ENCODE peak calls at places on chromosomes 11 and 22, in four cellular contexts. One of them, this sample, is unnamed.

GRCh38 chr11:44522294-44522693 is 43.2 kb upstream of the CD82 start:
- DNase-seq in WTC11: no peak
- DNase-seq in K562: no peak
- DNase-seq in GM12878: no peak
- DNase-seq in this sample: no peak

GRCh38 chr22:37501176-37501609 is 15.0 kb upstream of the MFNG start:
- DNase-seq in K562: no peak
- DNase-seq in WTC11: no peak
- DNase-seq in GM12878: no peak
- DNase-seq in this sample: no peak

GRCh38 chr11:19430346-19431058 is 189.8 kb upstream of the E2F8 start:
- DNase-seq in WTC11: no peak
- DNase-seq in K562: no peak
- DNase-seq in GM12878: no peak
- DNase-seq in this sample: no peak

GRCh38 chr11:1796297-1797011 is 32.7 kb upstream of the CTSD start:
- DNase-seq in K562: no peak
- DNase-seq in WTC11: no peak
- DNase-seq in GM12878: no peak
- DNase-seq in this sample: no peak

GRCh38 chr11:128187829-128188228 is 399.5 kb downstream of the ETS1 start:
- DNase-seq in WTC11: no peak
- DNase-seq in GM12878: no peak
- DNase-seq in K562: no peak
- DNase-seq in this sample: peak; percentile 69

GRCh38 chr22:25111579-25112517 is 87.8 kb upstream of the CRYBB3 start:
- DNase-seq in K562: peak; percentile 13
- DNase-seq in GM12878: no peak
- DNase-seq in WTC11: peak; percentile 23
- DNase-seq in this sample: peak; percentile 51

GRCh38 chr11:59144096-59144495 is 1.4 kb downstream of the FAM111A start:
- DNase-seq in K562: no peak
- DNase-seq in GM12878: no peak
- DNase-seq in WTC11: no peak
- DNase-seq in this sample: no peak

GRCh38 chr11:102989379-102990047 is 34.0 kb upstream of the MMP13 start:
- DNase-seq in K562: no peak
- DNase-seq in WTC11: no peak
- DNase-seq in GM12878: no peak
- DNase-seq in this sample: no peak

GRCh38 chr22:41288245-41288946 is 2.4 kb upstream of the RANGAP1 start:
- DNase-seq in GM12878: no peak
- DNase-seq in WTC11: no peak
- DNase-seq in K562: no peak
- DNase-seq in this sample: no peak

GRCh38 chr11:18890615-18891014 is 48.6 kb downstream of the MRGPRX1 start:
- DNase-seq in K562: no peak
- DNase-seq in GM12878: no peak
- DNase-seq in WTC11: no peak
- DNase-seq in this sample: no peak

GRCh38 chr11:28713850-28714249 is 605.7 kb downstream of the METTL15 start:
- DNase-seq in WTC11: no peak
- DNase-seq in K562: no peak
- DNase-seq in GM12878: no peak
- DNase-seq in this sample: no peak
- TF ChIP-seq USF1 in WTC11: no peak
- TF ChIP-seq USF1 in K562: no peak
- TF ChIP-seq USF1 in GM12878: no peak
- TF ChIP-seq USF1 in this sample: no peak

GRCh38 chr11:23954730-23955129 is 542.1 kb upstream of the LUZP2 start:
- DNase-seq in WTC11: no peak
- DNase-seq in K562: no peak
- DNase-seq in GM12878: no peak
- DNase-seq in this sample: no peak

GRCh38 chr11:23954317-23954716 is 542.5 kb upstream of the LUZP2 start:
- DNase-seq in WTC11: no peak
- DNase-seq in K562: no peak
- DNase-seq in GM12878: no peak
- DNase-seq in this sample: no peak

GRCh38 chr11:23947883-23948282 is 549.0 kb upstream of the LUZP2 start:
- DNase-seq in GM12878: no peak
- DNase-seq in K562: no peak
- DNase-seq in WTC11: no peak
- DNase-seq in this sample: no peak

GRCh38 chr11:23944939-23945338 is 551.9 kb upstream of the LUZP2 start:
- DNase-seq in K562: no peak
- DNase-seq in WTC11: no peak
- DNase-seq in GM12878: no peak
- DNase-seq in this sample: no peak

DNA sequence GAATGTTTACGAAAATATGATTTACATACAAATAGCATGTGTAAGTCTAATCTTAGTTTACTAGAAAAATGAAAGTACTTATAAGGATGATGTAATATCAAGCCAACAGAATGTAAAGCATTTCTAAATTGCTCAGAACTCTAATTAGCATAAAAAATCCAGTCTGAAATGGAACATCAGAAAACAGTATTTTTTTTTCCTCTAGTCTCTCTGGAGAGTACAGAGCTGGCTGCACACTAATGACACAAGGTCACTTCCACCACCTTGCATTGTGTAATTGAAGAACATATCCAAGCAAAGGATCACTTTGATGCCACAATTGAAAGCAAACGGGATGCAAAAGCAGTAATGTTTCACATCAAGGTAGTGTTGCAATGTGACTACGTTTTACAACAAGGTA is 548.0 kb upstream of the LUZP2 start:
- DNase-seq in GM12878: no peak
- DNase-seq in WTC11: no peak
- DNase-seq in K562: no peak
- DNase-seq in this sample: no peak
- TF ChIP-seq USF1 in GM12878: no peak
- TF ChIP-seq USF1 in WTC11: no peak
- TF ChIP-seq USF1 in K562: no peak
- TF ChIP-seq USF1 in this sample: no peak

GRCh38 chr22:30423959-30424380 is 1.6 kb upstream of the MTFP1 start:
- DNase-seq in WTC11: peak; percentile 98
- DNase-seq in GM12878: peak; percentile 99
- DNase-seq in K562: peak; percentile 91
- DNase-seq in this sample: peak; percentile 93

GRCh38 chr22:30424471-30425326 is 869 bp upstream of the MTFP1 start:
- DNase-seq in WTC11: no peak
- DNase-seq in K562: no peak
- DNase-seq in GM12878: no peak
- DNase-seq in this sample: no peak

GRCh38 chr22:30421695-30422480 is 3.7 kb upstream of the MTFP1 start:
- DNase-seq in K562: no peak
- DNase-seq in WTC11: no peak
- DNase-seq in GM12878: no peak
- DNase-seq in this sample: no peak

GRCh38 chr22:30422481-30423295 is 2.9 kb upstream of the MTFP1 start:
- DNase-seq in K562: peak; percentile 34
- DNase-seq in GM12878: no peak
- DNase-seq in WTC11: peak; percentile 46
- DNase-seq in this sample: no peak

DNA sequence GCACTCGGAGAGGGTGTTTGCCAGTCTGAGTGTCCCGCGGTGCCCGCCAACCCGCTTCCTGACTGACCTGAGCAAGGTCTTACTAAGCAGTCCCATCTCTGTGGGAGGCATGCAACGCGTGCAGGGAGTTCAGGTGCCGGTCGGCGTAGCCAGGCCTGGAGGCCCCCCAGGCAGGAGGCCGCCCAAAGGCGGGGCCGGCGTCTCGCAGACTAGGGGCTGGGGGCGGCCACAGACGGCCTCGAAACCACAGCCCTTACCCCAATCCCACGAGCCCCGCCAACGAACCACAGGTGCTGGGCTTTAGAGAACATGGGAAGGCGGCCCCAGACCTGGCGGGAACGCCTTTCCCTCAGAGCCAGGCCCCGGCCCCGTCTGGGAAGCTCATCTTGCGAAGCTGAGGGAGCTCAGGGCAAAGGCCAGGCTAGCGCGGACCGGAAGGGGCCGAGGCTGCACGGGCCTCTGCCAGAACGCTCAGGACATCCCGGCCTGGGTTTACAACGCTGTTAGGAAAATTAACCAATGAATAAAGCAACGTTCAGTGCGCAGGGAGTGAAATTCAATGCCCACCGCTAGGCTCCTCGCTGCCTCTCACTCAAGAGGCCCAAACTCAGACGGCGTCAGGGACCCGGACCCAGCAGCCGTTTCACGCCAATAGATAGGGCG is 2.1 kb upstream of the MTFP1 start:
- DNase-seq in WTC11: peak; percentile 76
- DNase-seq in K562: peak; percentile 56
- DNase-seq in GM12878: no peak
- DNase-seq in this sample: no peak
- TF ChIP-seq USF1 in WTC11: no peak
- TF ChIP-seq USF1 in K562: no peak
- TF ChIP-seq USF1 in GM12878: no peak
- TF ChIP-seq USF1 in this sample: no peak

GRCh38 chr22:17866127-17866526 is 91.9 kb upstream of the BID start:
- DNase-seq in K562: no peak
- DNase-seq in WTC11: no peak
- DNase-seq in GM12878: no peak
- DNase-seq in this sample: no peak

GRCh38 chr22:17867160-17867785 is 93.0 kb upstream of the BID start:
- DNase-seq in WTC11: no peak
- DNase-seq in K562: peak; percentile 49
- DNase-seq in GM12878: no peak
- DNase-seq in this sample: peak; percentile 41

GRCh38 chr22:17864398-17865182 is 90.3 kb upstream of the BID start:
- DNase-seq in GM12878: no peak
- DNase-seq in WTC11: no peak
- DNase-seq in K562: no peak
- DNase-seq in this sample: no peak

GRCh38 chr22:17865183-17866055 is 91.2 kb upstream of the BID start:
- DNase-seq in K562: no peak
- DNase-seq in GM12878: no peak
- DNase-seq in WTC11: no peak
- DNase-seq in this sample: no peak

GRCh38 chr22:17866621-17867020 is 92.4 kb upstream of the BID start:
- DNase-seq in WTC11: no peak
- DNase-seq in GM12878: no peak
- DNase-seq in K562: no peak
- DNase-seq in this sample: no peak
- TF ChIP-seq USF1 in WTC11: no peak
- TF ChIP-seq USF1 in GM12878: no peak
- TF ChIP-seq USF1 in K562: no peak
- TF ChIP-seq USF1 in this sample: no peak

GRCh38 chr22:21713428-21714058 is 22.1 kb downstream of the YPEL1 start:
- DNase-seq in K562: no peak
- DNase-seq in GM12878: peak; percentile 25
- DNase-seq in WTC11: no peak
- DNase-seq in this sample: no peak

GRCh38 chr22:21712751-21713427 is 22.7 kb downstream of the YPEL1 start:
- DNase-seq in K562: peak; percentile 99
- DNase-seq in GM12878: no peak
- DNase-seq in WTC11: peak; percentile 60
- DNase-seq in this sample: peak; percentile 88

GRCh38 chr22:21710156-21710555 is 25.4 kb downstream of the YPEL1 start:
- DNase-seq in K562: no peak
- DNase-seq in GM12878: no peak
- DNase-seq in WTC11: no peak
- DNase-seq in this sample: no peak

GRCh38 chr22:21709688-21710087 is 25.9 kb downstream of the YPEL1 start:
- DNase-seq in K562: peak; percentile 59
- DNase-seq in WTC11: no peak
- DNase-seq in GM12878: no peak
- DNase-seq in this sample: no peak

GRCh38 chr22:21711851-21712250 is 23.7 kb downstream of the YPEL1 start:
- DNase-seq in GM12878: no peak
- DNase-seq in WTC11: no peak
- DNase-seq in K562: no peak
- DNase-seq in this sample: no peak
- TF ChIP-seq USF1 in GM12878: no peak
- TF ChIP-seq USF1 in WTC11: no peak
- TF ChIP-seq USF1 in K562: no peak
- TF ChIP-seq USF1 in this sample: no peak

DNA sequence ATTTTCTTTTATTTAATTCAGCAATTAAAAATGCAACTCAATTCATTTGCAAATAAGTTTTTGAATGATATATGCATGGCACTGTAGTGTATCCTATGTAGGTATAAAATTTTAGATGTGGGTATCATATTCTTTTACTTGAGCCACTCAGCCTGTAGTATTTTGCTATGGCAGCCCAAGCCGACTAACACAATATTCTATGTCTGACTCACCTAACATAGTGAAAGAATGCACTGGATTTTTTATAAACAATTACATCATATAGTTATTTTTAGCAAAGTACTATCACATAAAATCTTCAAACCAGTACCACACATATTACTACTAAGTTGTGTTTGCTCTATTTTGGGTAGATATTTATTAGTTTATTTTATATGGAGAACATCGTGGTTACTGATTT is 21.9 kb upstream of the GRIA4 start:
- DNase-seq in K562: no peak
- DNase-seq in GM12878: no peak
- DNase-seq in WTC11: no peak
- DNase-seq in this sample: no peak
- TF ChIP-seq USF1 in K562: no peak
- TF ChIP-seq USF1 in GM12878: no peak
- TF ChIP-seq USF1 in WTC11: no peak
- TF ChIP-seq USF1 in this sample: no peak

DNA sequence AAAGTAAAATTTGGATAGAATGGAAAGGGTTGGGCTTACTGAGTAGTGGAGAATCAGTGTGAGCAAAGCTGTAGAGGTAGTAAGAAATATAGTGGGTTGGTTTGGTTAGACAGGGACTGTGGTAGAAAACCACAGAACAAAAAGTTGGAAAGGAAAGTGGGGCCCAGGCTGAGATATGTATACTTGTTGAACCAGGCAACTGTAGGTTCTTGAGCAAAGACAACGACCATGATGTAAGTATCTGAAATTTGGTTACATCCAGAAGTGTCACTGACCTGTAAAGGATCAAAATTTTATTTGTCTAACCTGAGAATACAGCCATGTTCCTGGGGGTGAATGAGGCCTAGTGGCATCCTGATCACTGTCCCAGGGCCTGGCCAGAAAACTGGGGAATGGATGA is 114.1 kb downstream of the STIM1 start:
- DNase-seq in WTC11: no peak
- DNase-seq in GM12878: no peak
- DNase-seq in K562: no peak
- DNase-seq in this sample: no peak
- TF ChIP-seq USF1 in WTC11: no peak
- TF ChIP-seq USF1 in GM12878: no peak
- TF ChIP-seq USF1 in K562: no peak
- TF ChIP-seq USF1 in this sample: no peak